ENCODE peak calls at places on chromosomes 16 and 17, in five cellular contexts. One of them, this sample, is unnamed. For H3K4me1, the result is how much of the 10 kb centered on the place peaks cover.

GRCh38 chr17:57135748-57136342 is 50.8 kb downstream of the AKAP1 start:
- DNase-seq in ovary: no peak
- DNase-seq in uterus: no peak
- DNase-seq in CD8-positive, alpha-beta T cell: no peak
- DNase-seq in fibroblast of lung: no peak
- DNase-seq in this sample: no peak

GRCh38 chr17:49223517-49224197 is 6.9 kb downstream of the PHOSPHO1 start:
- DNase-seq in ovary: no peak
- DNase-seq in uterus: peak
- DNase-seq in CD8-positive, alpha-beta T cell: peak
- DNase-seq in fibroblast of lung: no peak
- DNase-seq in this sample: peak

GRCh38 chr17:42422412-42422957 is 571 bp downstream of the CAVIN1 start:
- DNase-seq in ovary: peak
- DNase-seq in uterus: no peak
- DNase-seq in CD8-positive, alpha-beta T cell: no peak
- DNase-seq in fibroblast of lung: peak
- DNase-seq in this sample: peak

GRCh38 chr17:74325743-74326379 is at the start of gene KIF19:
- DNase-seq in ovary: no peak
- DNase-seq in uterus: no peak
- DNase-seq in CD8-positive, alpha-beta T cell: peak
- DNase-seq in fibroblast of lung: peak
- DNase-seq in this sample: no peak

GRCh38 chr16:46857261-46857962 is 26.4 kb upstream of the C16orf87 start:
- DNase-seq in ovary: no peak
- DNase-seq in uterus: peak
- DNase-seq in CD8-positive, alpha-beta T cell: no peak
- DNase-seq in fibroblast of lung: peak
- DNase-seq in this sample: peak

GRCh38 chr17:1532836-1533602 is 16.6 kb upstream of the INPP5K start:
- DNase-seq in ovary: no peak
- DNase-seq in uterus: no peak
- DNase-seq in CD8-positive, alpha-beta T cell: no peak
- DNase-seq in fibroblast of lung: no peak
- DNase-seq in this sample: no peak

GRCh38 chr17:8473451-8474192 is 37.9 kb downstream of the NDEL1 start:
- DNase-seq in ovary: no peak
- DNase-seq in uterus: no peak
- DNase-seq in CD8-positive, alpha-beta T cell: no peak
- DNase-seq in fibroblast of lung: no peak
- DNase-seq in this sample: no peak

GRCh38 chr16:11280616-11281522 is at the start of gene PRM1:
- DNase-seq in ovary: no peak
- DNase-seq in uterus: no peak
- DNase-seq in CD8-positive, alpha-beta T cell: no peak
- DNase-seq in fibroblast of lung: no peak
- DNase-seq in this sample: no peak

GRCh38 chr17:70913086-70913485 is 743.8 kb downstream of the KCNJ2 start:
- DNase-seq in ovary: no peak
- DNase-seq in uterus: no peak
- DNase-seq in CD8-positive, alpha-beta T cell: no peak
- DNase-seq in fibroblast of lung: peak
- DNase-seq in this sample: peak

GRCh38 chr17:55706808-55707773 is 15.6 kb downstream of the TMEM100 start:
- DNase-seq in ovary: no peak
- DNase-seq in uterus: no peak
- DNase-seq in CD8-positive, alpha-beta T cell: no peak
- DNase-seq in fibroblast of lung: no peak
- DNase-seq in this sample: no peak

GRCh38 chr17:75239214-75239613 is 22.2 kb downstream of the GGA3 start:
- DNase-seq in ovary: no peak
- DNase-seq in uterus: no peak
- DNase-seq in CD8-positive, alpha-beta T cell: no peak
- DNase-seq in fibroblast of lung: no peak
- DNase-seq in this sample: no peak

GRCh38 chr17:64418506-64419339 is 28.1 kb upstream of the PECAM1 start:
- DNase-seq in ovary: no peak
- DNase-seq in uterus: no peak
- DNase-seq in CD8-positive, alpha-beta T cell: no peak
- DNase-seq in fibroblast of lung: peak
- DNase-seq in this sample: peak

GRCh38 chr16:4293822-4294457 is 21.1 kb upstream of the TFAP4 start:
- DNase-seq in ovary: peak
- DNase-seq in uterus: peak
- DNase-seq in CD8-positive, alpha-beta T cell: no peak
- DNase-seq in fibroblast of lung: peak
- DNase-seq in this sample: peak

GRCh38 chr17:49338883-49339282 is 23.2 kb downstream of the ZNF652 start:
- DNase-seq in ovary: no peak
- DNase-seq in uterus: no peak
- DNase-seq in CD8-positive, alpha-beta T cell: no peak
- DNase-seq in fibroblast of lung: peak
- DNase-seq in this sample: no peak

GRCh38 chr16:981695-982151 is at the start of gene SOX8:
- DNase-seq in ovary: no peak
- DNase-seq in uterus: no peak
- DNase-seq in CD8-positive, alpha-beta T cell: peak
- DNase-seq in fibroblast of lung: no peak
- DNase-seq in this sample: no peak
- H3K4me3 ChIP-seq in ovary: peak
- H3K4me3 ChIP-seq in uterus: peak
- H3K4me3 ChIP-seq in CD8-positive, alpha-beta T cell: peak
- H3K4me3 ChIP-seq in fibroblast of lung: no peak
- H3K4me3 ChIP-seq in this sample: peak

GRCh38 chr17:77314601-77315000 is 173.8 kb downstream of the SEC14L1 start:
- DNase-seq in ovary: no peak
- DNase-seq in uterus: no peak
- DNase-seq in CD8-positive, alpha-beta T cell: no peak
- DNase-seq in fibroblast of lung: no peak
- DNase-seq in this sample: no peak

GRCh38 chr17:77315551-77316190 is 174.9 kb downstream of the SEC14L1 start:
- DNase-seq in ovary: peak
- DNase-seq in uterus: no peak
- DNase-seq in CD8-positive, alpha-beta T cell: no peak
- DNase-seq in fibroblast of lung: peak
- DNase-seq in this sample: no peak

GRCh38 chr17:77316191-77316641 is 175.4 kb downstream of the SEC14L1 start:
- DNase-seq in ovary: peak
- DNase-seq in uterus: peak
- DNase-seq in CD8-positive, alpha-beta T cell: no peak
- DNase-seq in fibroblast of lung: peak
- DNase-seq in this sample: peak

GRCh38 chr17:77313831-77314230 is 173.1 kb downstream of the SEC14L1 start:
- DNase-seq in ovary: no peak
- DNase-seq in uterus: no peak
- DNase-seq in CD8-positive, alpha-beta T cell: no peak
- DNase-seq in fibroblast of lung: no peak
- DNase-seq in this sample: no peak

GRCh38 chr17:77315010-77315409 is 174.2 kb downstream of the SEC14L1 start:
- DNase-seq in ovary: no peak
- DNase-seq in uterus: no peak
- DNase-seq in CD8-positive, alpha-beta T cell: no peak
- DNase-seq in fibroblast of lung: no peak
- DNase-seq in this sample: no peak
- H3K4me1 ChIP-seq in ovary: under half
- H3K4me1 ChIP-seq in uterus: under half
- H3K4me1 ChIP-seq in CD8-positive, alpha-beta T cell: under half
- H3K4me1 ChIP-seq in fibroblast of lung: under half
- H3K4me1 ChIP-seq in this sample: half or more

GRCh38 chr17:19650826-19651225 is 2.3 kb downstream of the ALDH3A2 start:
- DNase-seq in ovary: no peak
- DNase-seq in uterus: no peak
- DNase-seq in CD8-positive, alpha-beta T cell: no peak
- DNase-seq in fibroblast of lung: peak
- DNase-seq in this sample: peak
- H3K4me3 ChIP-seq in ovary: no peak
- H3K4me3 ChIP-seq in uterus: no peak
- H3K4me3 ChIP-seq in CD8-positive, alpha-beta T cell: no peak
- H3K4me3 ChIP-seq in fibroblast of lung: no peak
- H3K4me3 ChIP-seq in this sample: peak

GRCh38 chr17:79836952-79837887 is 2.0 kb downstream of the CBX4 start:
- DNase-seq in ovary: peak
- DNase-seq in uterus: no peak
- DNase-seq in CD8-positive, alpha-beta T cell: no peak
- DNase-seq in fibroblast of lung: peak
- DNase-seq in this sample: peak
- H3K4me1 ChIP-seq in ovary: under half
- H3K4me1 ChIP-seq in uterus: under half
- H3K4me1 ChIP-seq in CD8-positive, alpha-beta T cell: half or more
- H3K4me1 ChIP-seq in fibroblast of lung: under half
- H3K4me1 ChIP-seq in this sample: under half

GRCh38 chr17:78130439-78131101 is at the start of gene TMC8:
- DNase-seq in ovary: no peak
- DNase-seq in uterus: no peak
- DNase-seq in CD8-positive, alpha-beta T cell: peak
- DNase-seq in fibroblast of lung: no peak
- DNase-seq in this sample: no peak

GRCh38 chr17:78133179-78133951 is 2.8 kb downstream of the TMC8 start:
- DNase-seq in ovary: no peak
- DNase-seq in uterus: no peak
- DNase-seq in CD8-positive, alpha-beta T cell: no peak
- DNase-seq in fibroblast of lung: no peak
- DNase-seq in this sample: no peak

GRCh38 chr17:78131172-78132085 is 858 bp downstream of the TMC8 start:
- DNase-seq in ovary: no peak
- DNase-seq in uterus: no peak
- DNase-seq in CD8-positive, alpha-beta T cell: no peak
- DNase-seq in fibroblast of lung: no peak
- DNase-seq in this sample: no peak

GRCh38 chr17:78132767-78133178 is 2.2 kb downstream of the TMC8 start:
- DNase-seq in ovary: no peak
- DNase-seq in uterus: no peak
- DNase-seq in CD8-positive, alpha-beta T cell: no peak
- DNase-seq in fibroblast of lung: no peak
- DNase-seq in this sample: no peak

DNA sequence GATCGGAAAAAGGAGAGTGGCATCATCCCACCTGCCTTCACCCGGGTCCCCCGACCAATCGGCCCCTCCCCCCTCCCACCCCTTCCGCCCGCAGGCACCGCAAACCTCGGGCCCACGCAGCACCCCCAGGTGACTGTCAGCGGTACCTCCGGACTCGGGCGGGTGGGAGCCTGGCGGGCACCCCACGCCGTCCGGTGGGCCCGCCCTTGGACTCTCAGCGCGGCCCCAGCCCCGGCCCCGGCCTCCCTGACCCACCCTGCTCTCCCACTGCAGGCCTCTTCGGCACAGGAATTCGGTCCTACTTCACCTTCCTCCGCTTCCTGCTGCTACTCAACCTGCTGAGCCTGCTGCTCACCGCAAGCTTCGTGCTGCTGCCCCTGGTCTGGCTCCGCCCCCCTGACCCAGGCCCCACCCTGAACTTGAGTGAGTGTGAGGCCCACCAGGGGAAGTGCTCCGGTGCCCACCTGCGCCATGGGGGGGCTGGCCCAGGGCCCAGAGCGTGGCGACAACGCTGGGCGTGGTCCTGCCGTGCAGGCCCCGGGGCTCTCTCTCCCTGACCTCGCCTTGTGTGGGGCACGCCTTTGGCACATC is 1.6 kb downstream of the TMC8 start:
- DNase-seq in ovary: no peak
- DNase-seq in uterus: no peak
- DNase-seq in CD8-positive, alpha-beta T cell: peak
- DNase-seq in fibroblast of lung: no peak
- DNase-seq in this sample: no peak
- H3K4me3 ChIP-seq in ovary: no peak
- H3K4me3 ChIP-seq in uterus: no peak
- H3K4me3 ChIP-seq in CD8-positive, alpha-beta T cell: peak
- H3K4me3 ChIP-seq in fibroblast of lung: no peak
- H3K4me3 ChIP-seq in this sample: no peak

DNA sequence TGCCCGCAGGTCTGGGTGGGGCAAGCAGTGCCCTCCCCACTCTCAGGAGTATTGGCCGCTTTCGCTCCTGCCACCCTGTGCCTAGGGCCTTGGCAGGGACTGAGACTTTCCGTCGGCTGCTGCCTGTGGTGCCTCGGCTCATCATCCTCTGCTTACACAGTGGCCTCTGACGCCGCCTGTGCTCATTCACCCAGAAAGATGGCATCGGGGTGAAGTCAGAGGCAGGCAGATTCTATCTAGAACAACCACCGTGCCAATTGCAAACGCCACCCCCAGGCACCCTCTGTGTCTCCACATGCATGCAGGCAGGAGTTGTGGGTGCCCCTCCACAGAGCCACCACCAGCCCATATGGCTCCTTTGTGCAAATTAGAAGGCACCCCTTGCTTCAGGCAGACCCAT is 154.2 kb upstream of the GSE1 start:
- DNase-seq in ovary: no peak
- DNase-seq in uterus: no peak
- DNase-seq in CD8-positive, alpha-beta T cell: no peak
- DNase-seq in fibroblast of lung: no peak
- DNase-seq in this sample: no peak
- H3K4me1 ChIP-seq in ovary: half or more
- H3K4me1 ChIP-seq in uterus: under half
- H3K4me1 ChIP-seq in CD8-positive, alpha-beta T cell: under half
- H3K4me1 ChIP-seq in fibroblast of lung: under half
- H3K4me1 ChIP-seq in this sample: half or more

DNA sequence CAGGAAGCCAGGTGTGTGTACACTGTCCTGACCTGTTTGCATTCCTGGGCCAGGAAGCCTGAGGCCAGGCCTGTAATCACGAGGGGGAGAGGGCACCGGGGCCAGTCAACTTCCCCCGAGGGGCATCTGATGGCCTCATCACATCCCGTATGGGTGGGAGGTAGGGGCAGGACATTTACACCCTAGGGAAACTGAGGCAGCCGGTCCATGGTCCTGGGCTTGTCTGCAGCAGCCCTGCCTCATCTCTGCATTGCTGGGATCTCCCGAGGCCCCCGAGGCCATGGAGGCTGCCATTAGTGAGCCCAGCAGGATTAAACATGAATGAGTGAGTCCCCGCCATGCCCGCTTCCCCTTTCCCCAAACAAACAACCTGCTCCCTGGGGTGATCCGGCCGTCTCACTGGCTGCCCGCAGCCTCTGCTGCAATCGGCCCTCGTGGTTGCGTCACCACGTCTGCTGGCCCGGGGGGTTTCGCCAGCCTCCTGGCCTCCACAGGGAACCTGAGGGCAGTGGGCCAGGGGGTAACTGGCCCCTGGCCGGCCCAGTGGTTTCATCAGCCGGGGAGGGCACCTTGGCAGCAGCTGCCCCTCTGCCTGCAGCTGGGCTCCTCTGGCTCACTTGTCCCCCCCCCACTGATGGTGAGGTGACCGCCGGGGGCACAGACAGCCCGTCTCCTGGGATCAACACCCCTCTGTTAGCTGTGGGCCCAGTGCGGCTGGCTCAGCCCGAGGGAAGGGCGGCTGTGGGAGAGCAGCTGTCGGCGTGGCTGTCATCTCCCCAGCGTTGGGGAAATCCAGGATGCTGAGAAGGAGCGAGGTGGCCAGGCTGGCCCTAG is 88.3 kb upstream of the GSE1 start:
- DNase-seq in ovary: no peak
- DNase-seq in uterus: no peak
- DNase-seq in CD8-positive, alpha-beta T cell: no peak
- DNase-seq in fibroblast of lung: peak
- DNase-seq in this sample: peak
- H3K4me3 ChIP-seq in ovary: no peak
- H3K4me3 ChIP-seq in uterus: no peak
- H3K4me3 ChIP-seq in CD8-positive, alpha-beta T cell: no peak
- H3K4me3 ChIP-seq in fibroblast of lung: no peak
- H3K4me3 ChIP-seq in this sample: no peak

This sample was measured in adipocyte.